ENCODE peak calls at places on chromosome 13, in ten cellular contexts. N is tibial nerve, S is body of pancreas, I is pancreas, C is MM.1S, X is SJSA1, M is psoas muscle, Y is cardiac muscle cell, R is hepatocyte, H is PC-9. K is an unnamed sample.

GRCh38 chr13:77425705-77426104 is 98.8 kb upstream of the MYCBP2 start:
- DNase-seq in C (no peak), I (no peak), N (no peak), R (no peak), Y (no peak), M (no peak), X (no peak), S (no peak), H (no peak), K (no peak)

GRCh38 chr13:104592127-104592526 is 1525.9 kb upstream of the SLC10A2 start:
- DNase-seq in R (peak; percentile 25), X (peak; percentile 89), N (no peak), H (no peak), C (no peak), M (no peak), S (no peak), Y (peak; percentile 48), I (no peak), K (no peak)

GRCh38 chr13:100210966-100211710 is 122.2 kb downstream of the PCCA start:
- DNase-seq in H (no peak), X (peak; percentile 79), Y (peak; percentile 38), M (no peak), N (no peak), I (no peak), R (no peak), S (no peak), C (no peak), K (no peak)

GRCh38 chr13:113607477-113608245 is 23.1 kb downstream of the TFDP1 start:
- DNase-seq in X (no peak), R (no peak), H (no peak), Y (no peak), S (peak; percentile 58), C (no peak), I (peak; percentile 46), N (no peak), M (no peak), K (peak; percentile 35)

GRCh38 chr13:24630851-24631341 is 49.3 kb upstream of the ATP12A start:
- DNase-seq in S (no peak), N (no peak), R (peak; percentile 67), C (no peak), Y (peak; percentile 77), H (peak; percentile 73), X (peak; percentile 82), M (no peak), I (no peak), K (no peak)

GRCh38 chr13:71820699-71821098 is 46.3 kb downstream of the DACH1 start:
- DNase-seq in S (no peak), X (no peak), R (no peak), C (no peak), I (no peak), H (no peak), N (no peak), Y (no peak), M (no peak), K (no peak)

GRCh38 chr13:46908511-46908910 is 11.7 kb upstream of the HTR2A start:
- DNase-seq in H (no peak), M (no peak), I (no peak), R (no peak), Y (peak; percentile 76), X (no peak), N (no peak), S (no peak), C (no peak), K (no peak)

GRCh38 chr13:80469841-80470378 is 129.0 kb upstream of the SPRY2 start:
- DNase-seq in C (no peak), R (peak; percentile 21), N (peak; percentile 66), S (peak; percentile 74), M (peak; percentile 89), Y (peak; percentile 95), X (peak; percentile 52), H (peak; percentile 69), I (no peak), K (peak; percentile 80)

GRCh38 chr13:109569938-109570711 is 216.3 kb downstream of the IRS2 start:
- DNase-seq in H (no peak), Y (no peak), C (peak; percentile 87), S (no peak), R (no peak), X (no peak), M (no peak), N (no peak), I (no peak), K (no peak)

GRCh38 chr13:44573790-44574465 is 2.2 kb downstream of the TSC22D1 start:
- DNase-seq in H (peak; percentile 61), M (peak; percentile 65), C (no peak), I (no peak), S (peak; percentile 22), R (peak; percentile 51), N (no peak), X (peak; percentile 12), Y (peak; percentile 63), K (no peak)

GRCh38 chr13:54383604-54384003 is 1355.0 kb downstream of the OLFM4 start:
- DNase-seq in I (no peak), H (no peak), N (no peak), M (no peak), R (no peak), Y (no peak), X (no peak), C (no peak), S (no peak), K (no peak)

GRCh38 chr13:84609716-84610115 is 727.4 kb upstream of the SLITRK1 start:
- DNase-seq in R (peak; percentile 5), C (no peak), S (no peak), N (no peak), X (no peak), H (no peak), M (no peak), I (no peak), Y (peak; percentile 7), K (no peak)

GRCh38 chr13:25225970-25226369 is 53.9 kb upstream of the AMER2 start:
- DNase-seq in C (no peak), I (no peak), Y (no peak), X (no peak), N (no peak), M (no peak), H (no peak), R (no peak), S (no peak), K (no peak)

GRCh38 chr13:110413311-110414040 is 106.4 kb downstream of the COL4A2 start:
- DNase-seq in C (no peak), N (no peak), I (no peak), R (no peak), M (no peak), H (no peak), S (no peak), Y (no peak), X (no peak), K (peak; percentile 56)

GRCh38 chr13:101272886-101273285 is 143.4 kb downstream of the NALCN start:
- DNase-seq in X (no peak), I (no peak), S (no peak), N (no peak), R (no peak), Y (no peak), M (no peak), H (no peak), C (no peak), K (no peak)

GRCh38 chr13:101149735-101150380 is 266.4 kb downstream of the NALCN start:
- DNase-seq in R (peak; percentile 7), M (no peak), Y (peak; percentile 35), C (no peak), S (no peak), H (no peak), I (no peak), N (no peak), X (no peak), K (no peak)

GRCh38 chr13:105368781-105369180 is 1166.7 kb downstream of the EFNB2 start:
- DNase-seq in Y (no peak), C (no peak), H (peak; percentile 5), S (no peak), N (no peak), R (no peak), M (no peak), X (no peak), I (no peak), K (no peak)

DNA sequence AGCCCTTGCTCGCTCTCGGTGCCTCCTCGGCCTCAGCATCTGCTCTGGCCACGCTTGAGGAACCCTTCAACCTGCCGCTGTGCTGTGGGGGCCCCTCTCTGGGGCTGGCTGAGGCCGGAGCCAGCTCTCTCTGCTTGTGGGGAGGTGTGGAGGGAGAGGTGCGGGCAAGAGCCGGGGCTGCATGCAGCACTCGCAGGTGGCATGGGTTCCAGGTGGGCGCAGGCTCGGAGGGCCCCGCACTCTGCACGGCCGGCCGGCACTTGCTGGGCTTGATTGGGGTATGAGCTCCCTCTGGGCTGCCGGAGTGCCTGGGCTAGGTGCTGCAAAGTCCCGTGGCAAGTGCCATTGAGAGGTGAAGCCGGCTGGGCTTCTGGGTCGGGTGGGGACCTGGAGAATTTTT is 31.7 kb upstream of the RPL21 start:
- DNase-seq in I (peak; percentile 47), S (no peak), R (no peak), C (no peak), X (no peak), M (no peak), H (no peak), N (no peak), Y (no peak), K (no peak)
- H3K27ac ChIP-seq in I (no peak overlapping the region), S (no peak overlapping the region), R (no peak overlapping the region), C (no peak overlapping the region), X (no peak overlapping the region), M (no peak overlapping the region), H (no peak overlapping the region), N (no peak overlapping the region), Y (no peak overlapping the region), K (no peak overlapping the region)

GRCh38 chr13:30097089-30097488 is 210.3 kb downstream of the KATNAL1 start:
- DNase-seq in H (no peak), C (no peak), I (no peak), N (no peak), Y (no peak), M (no peak), R (no peak), S (no peak), X (no peak), K (no peak)
- H3K9me3 ChIP-seq in H (no peaks in the 10 kb centered on the region), C (no peaks in the 10 kb centered on the region), I (no peaks in the 10 kb centered on the region), N (no peaks in the 10 kb centered on the region), Y (no peaks in the 10 kb centered on the region), M (no peaks in the 10 kb centered on the region), R (no peaks in the 10 kb centered on the region), S (no peaks in the 10 kb centered on the region), X (no peaks in the 10 kb centered on the region), K (no peaks in the 10 kb centered on the region)

GRCh38 chr13:29937379-29937778 is 87.0 kb upstream of the UBL3 start:
- DNase-seq in Y (no peak), X (no peak), N (no peak), R (no peak), H (peak; percentile 5), S (no peak), M (no peak), C (no peak), I (no peak), K (no peak)
- H3K4me1 ChIP-seq in Y (peaks cover 5% of the 10 kb centered on the region), X (no peaks in the 10 kb centered on the region), N (no peaks in the 10 kb centered on the region), R (peaks cover 7% of the 10 kb centered on the region), H (no peaks in the 10 kb centered on the region), S (peaks cover 8% of the 10 kb centered on the region), M (no peaks in the 10 kb centered on the region), C (no peaks in the 10 kb centered on the region), I (peaks cover 7% of the 10 kb centered on the region), K (peaks cover 5% of the 10 kb centered on the region)

DNA sequence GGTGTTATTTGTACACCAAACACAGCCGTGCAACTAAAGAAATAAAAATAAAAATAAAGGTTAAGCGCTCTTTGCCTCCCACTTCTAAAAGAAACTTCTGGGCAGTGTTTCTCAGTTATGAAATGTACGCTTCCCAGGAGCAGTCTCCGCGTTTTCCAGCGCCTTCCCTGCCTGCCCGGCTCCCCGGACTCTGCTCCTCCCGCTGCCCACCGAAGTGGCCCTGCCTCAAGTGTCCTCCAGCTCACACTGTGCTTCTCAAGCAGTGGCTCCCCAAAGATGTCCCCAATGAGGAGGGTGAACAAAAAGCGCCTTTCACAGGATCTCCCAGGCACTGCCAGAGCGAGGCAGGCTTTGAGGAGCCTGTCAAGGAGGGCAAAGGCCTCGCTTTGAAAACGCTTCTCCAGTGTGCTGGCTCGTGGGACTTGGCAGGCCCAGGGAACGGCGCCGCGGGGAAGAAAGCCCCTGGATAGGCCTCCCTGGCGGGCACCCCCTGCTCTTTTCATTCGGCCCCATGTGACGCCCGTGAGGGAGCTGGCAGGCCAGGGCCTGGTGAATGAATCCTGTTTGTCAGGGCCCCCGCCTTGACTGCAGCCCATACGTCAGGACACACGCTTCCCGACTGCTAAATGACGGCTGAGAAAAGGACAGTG is 187.1 kb downstream of the FOXO1 start:
- DNase-seq in C (no peak), N (no peak), X (no peak), Y (no peak), R (no peak), H (no peak), M (no peak), S (peak; percentile 16), I (no peak), K (no peak)
- H3K27ac ChIP-seq in C (no peak overlapping the region), N (peak overlapping the region; percentile 89), X (no peak overlapping the region), Y (peak overlapping the region; percentile 76), R (no peak overlapping the region), H (no peak overlapping the region), M (no peak overlapping the region), S (peak overlapping the region; percentile 84), I (no peak overlapping the region), K (no peak overlapping the region)

K was measured in right cardiac atrium.